ENCODE peak calls at places on chromosome 4, in four cellular contexts. K, O, S and X are unnamed samples.
A peak's percentile ranks its signal among the peaks of the same experiment; 100 is the strongest.

GRCh38 chr4:79281577-79282359 is 44.1 kb downstream of the NAA11 start:
- DNase-seq in K (no peak), O (no peak), S (no peak), X (no peak)

GRCh38 chr4:68373513-68373912 is 23.6 kb upstream of the YTHDC1 start:
- DNase-seq in K (no peak), O (no peak), S (no peak), X (no peak)

GRCh38 chr4:143667461-143667860 is 33.0 kb downstream of the FREM3 start:
- DNase-seq in K (no peak), O (no peak), S (no peak), X (no peak)

GRCh38 chr4:122285285-122285684 is 93.5 kb upstream of the ADAD1 start:
- DNase-seq in K (no peak), O (no peak), S (peak; percentile 21), X (peak; percentile 10)

GRCh38 chr4:101256222-101256621 is 91.1 kb downstream of the PPP3CA start:
- DNase-seq in K (no peak), O (peak; percentile 11), S (no peak), X (no peak)

GRCh38 chr4:10806993-10807645 is 122.6 kb upstream of the CLNK start:
- DNase-seq in K (no peak), O (no peak), S (no peak), X (no peak)

GRCh38 chr4:87506974-87507701 is 22.0 kb downstream of the SPARCL1 start:
- DNase-seq in K (no peak), O (no peak), S (no peak), X (no peak)

GRCh38 chr4:78414116-78414515 is 137.5 kb upstream of the ANXA3 start:
- DNase-seq in K (no peak), O (no peak), S (no peak), X (no peak)

GRCh38 chr4:123304151-123305021 is 92.2 kb upstream of the SPRY1 start:
- DNase-seq in K (no peak), O (no peak), S (no peak), X (no peak)

GRCh38 chr4:124139044-124139443 is 573.5 kb downstream of the ANKRD50 start:
- DNase-seq in K (no peak), O (no peak), S (no peak), X (no peak)

GRCh38 chr4:100095729-100096595 is 94.3 kb downstream of the DDIT4L start:
- DNase-seq in K (peak; percentile 36), O (peak; percentile 54), S (peak; percentile 11), X (peak; percentile 67)

GRCh38 chr4:81493895-81494490 is 22.3 kb upstream of the RASGEF1B start:
- DNase-seq in K (no peak), O (no peak), S (no peak), X (no peak)

GRCh38 chr4:125702406-125702805 is 387.7 kb downstream of the FAT4 start:
- DNase-seq in K (no peak), O (no peak), S (no peak), X (no peak)

GRCh38 chr4:121270384-121270783 is 106.3 kb upstream of the TNIP3 start:
- DNase-seq in K (no peak), O (no peak), S (no peak), X (no peak)

GRCh38 chr4:110198472-110199419 is at the start of gene ELOVL6:
- DNase-seq in K (peak; percentile 55), O (peak; percentile 59), S (peak; percentile 71), X (peak; percentile 35)

GRCh38 chr4:71380721-71381120 is 41.9 kb downstream of the SLC4A4 start:
- DNase-seq in K (no peak), O (no peak), S (no peak), X (peak; percentile 14)

GRCh38 chr4:186725422-186726149 is 1.9 kb upstream of the FAT1 start:
- DNase-seq in K (no peak), O (peak; percentile 68), S (peak; percentile 59), X (peak; percentile 72)

GRCh38 chr4:6902318-6903042 is 7.1 kb upstream of the TBC1D14 start:
- DNase-seq in K (no peak), O (peak; percentile 62), S (no peak), X (no peak)

GRCh38 chr4:27568236-27568951 is 707.8 kb downstream of the STIM2 start:
- DNase-seq in K (no peak), O (no peak), S (no peak), X (no peak)

GRCh38 chr4:95379633-95380032 is 169.1 kb downstream of the UNC5C start:
- DNase-seq in K (no peak), O (no peak), S (no peak), X (no peak)

GRCh38 chr4:83082777-83083176 is 31.8 kb downstream of the PLAC8 start:
- DNase-seq in K (no peak), O (no peak), S (no peak), X (no peak)

GRCh38 chr4:147793569-147793968 is 61.7 kb downstream of the ARHGAP10 start:
- DNase-seq in K (no peak), O (no peak), S (no peak), X (no peak)

GRCh38 chr4:7765676-7766075 is 174.0 kb downstream of the AFAP1 start:
- DNase-seq in K (no peak), O (peak; percentile 85), S (no peak), X (no peak)

GRCh38 chr4:70533211-70533610 is 14.8 kb downstream of the AMTN start:
- DNase-seq in K (no peak), O (no peak), S (no peak), X (no peak)

GRCh38 chr4:150012851-150013360 is 65.3 kb upstream of the DCLK2 start:
- DNase-seq in K (no peak), O (no peak), S (no peak), X (no peak)

GRCh38 chr4:44701037-44701436 is 22.8 kb downstream of the GUF1 start:
- DNase-seq in K (no peak), O (no peak), S (no peak), X (no peak)

GRCh38 chr4:88693792-88694191 is 3.8 kb downstream of the NAP1L5 start:
- DNase-seq in K (no peak), O (no peak), S (no peak), X (no peak)

GRCh38 chr4:30718021-30718888 is 1.9 kb upstream of the PCDH7 start:
- DNase-seq in K (no peak), O (no peak), S (no peak), X (peak; percentile 2)

GRCh38 chr4:2290974-2291704 is 29.2 kb upstream of the MXD4 start:
- DNase-seq in K (no peak), O (no peak), S (no peak), X (no peak)

GRCh38 chr4:141102367-141102766 is 30.9 kb downstream of the RNF150 start:
- DNase-seq in K (no peak), O (no peak), S (no peak), X (peak; percentile 1)

GRCh38 chr4:136395212-136395722 is 1137.0 kb downstream of the PCDH18 start:
- DNase-seq in K (no peak), O (no peak), S (no peak), X (no peak)

DNA sequence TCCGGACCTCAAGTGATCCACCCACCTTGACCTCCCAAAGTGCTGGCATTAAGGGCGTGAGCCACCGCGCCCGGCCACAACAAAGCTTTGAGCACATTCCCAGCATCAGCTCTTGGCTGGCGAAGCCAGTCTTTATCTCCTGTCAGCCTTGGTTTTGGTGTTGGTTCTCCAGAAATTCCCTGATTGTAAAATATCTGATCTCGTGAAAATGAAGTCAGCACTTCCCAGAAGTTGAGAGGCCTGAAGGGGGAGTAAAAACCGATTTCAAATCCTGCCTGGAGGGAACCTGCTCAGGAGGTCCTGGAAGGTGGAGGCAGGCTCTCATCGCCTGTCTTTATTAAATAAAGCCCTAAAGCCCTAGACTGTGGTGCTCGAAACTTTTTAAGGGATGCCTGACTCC is 33.6 kb downstream of the PTTG2 start:
- DNase-seq in K (no peak), O (no peak), S (no peak), X (no peak)
- TF ChIP-seq SMC3 in K (no peak), O (no peak), S (no peak), X (no peak)

GRCh38 chr4:13483142-13484044 is 747 bp downstream of the RAB28 start:
- DNase-seq in K (no peak), O (peak; percentile 13), S (peak; percentile 14), X (peak; percentile 41)
- TF ChIP-seq POLR2AphosphoS2 in K (no peak), O (no peak), S (no peak), X (no peak)

GRCh38 chr4:183858011-183858615 is 47.0 kb upstream of the STOX2 start:
- DNase-seq in K (no peak), O (no peak), S (no peak), X (no peak)

GRCh38 chr4:183860726-183861125 is 44.4 kb upstream of the STOX2 start:
- DNase-seq in K (no peak), O (no peak), S (no peak), X (no peak)

GRCh38 chr4:183857040-183857439 is 48.1 kb upstream of the STOX2 start:
- DNase-seq in K (no peak), O (no peak), S (no peak), X (no peak)

GRCh38 chr4:183861426-183861825 is 43.7 kb upstream of the STOX2 start:
- DNase-seq in K (no peak), O (no peak), S (no peak), X (no peak)

GRCh38 chr4:183860110-183860509 is 45.0 kb upstream of the STOX2 start:
- DNase-seq in K (no peak), O (no peak), S (no peak), X (no peak)
- TF ChIP-seq RFX5 in K (no peak), O (no peak), S (no peak), X (no peak)

GRCh38 chr4:179750374-179750773 is 2308.1 kb upstream of the AGA start:
- DNase-seq in K (no peak), O (no peak), S (no peak), X (no peak)
- TF ChIP-seq SMC3 in K (no peak), O (no peak), S (no peak), X (no peak)

DNA sequence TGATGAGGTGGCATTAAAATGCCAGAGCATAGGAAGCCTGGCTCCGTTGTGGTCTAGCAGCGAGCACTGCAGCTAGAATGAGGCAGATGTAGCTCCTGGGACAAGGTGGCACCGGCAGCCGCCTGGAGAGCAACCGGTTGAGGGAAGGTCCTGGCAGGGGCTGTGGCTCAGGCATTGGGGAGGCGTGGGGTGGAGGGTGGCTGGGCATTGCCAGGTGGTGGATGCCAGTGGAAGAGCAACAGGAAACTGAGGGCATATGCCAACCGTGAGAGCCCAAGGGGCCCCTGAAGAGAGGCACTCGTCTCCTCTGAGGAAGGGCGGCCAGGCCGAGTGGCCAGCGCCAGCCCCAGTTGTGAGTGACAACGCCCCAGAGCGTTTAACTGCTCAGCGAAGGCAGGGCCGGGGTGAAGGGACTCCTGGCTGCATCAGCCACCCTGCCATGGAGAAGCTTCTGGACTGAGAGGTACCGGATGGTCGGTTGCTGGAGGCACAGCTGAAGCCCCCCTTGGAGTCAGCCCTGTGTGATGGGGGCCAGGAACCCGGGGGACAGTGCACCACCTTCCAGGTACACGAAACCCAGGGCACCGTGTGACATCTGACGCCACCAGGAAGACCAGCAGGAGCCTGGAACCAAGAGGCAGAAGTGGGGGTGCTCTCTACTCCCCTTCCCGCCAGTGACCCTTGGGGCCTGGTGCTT is 13.2 kb upstream of the PDE6B start:
- DNase-seq in K (no peak), O (no peak), S (no peak), X (no peak)
- TF ChIP-seq POLR2AphosphoS2 in K (no peak), O (no peak), S (no peak), X (no peak)